ENCODE peak calls at places on chromosomes 6 and 20, in six cellular contexts. E is HCT116, X is GM12878, F is A549, A is K562, P is HepG2. T is an unnamed sample.

GRCh38 chr6:77034161-77034560 is 429.1 kb downstream of the HTR1B start:
- DNase-seq in X (no peak), A (no peak), P (no peak), E (no peak), F (no peak), T (peak)

GRCh38 chr6:118717106-118717505 is 65.7 kb upstream of the CEP85L start:
- DNase-seq in E (no peak), X (no peak), A (no peak), P (no peak), F (no peak), T (no peak)

GRCh38 chr6:31969712-31970603 is 2.0 kb downstream of the DXO start:
- DNase-seq in P (no peak), E (no peak), F (no peak), X (no peak), A (peak), T (no peak)

GRCh38 chr6:3905853-3906190 is 56.6 kb downstream of the FAM50B start:
- DNase-seq in E (no peak), X (no peak), F (no peak), P (peak), A (no peak), T (peak)

GRCh38 chr6:2055914-2056313 is 189.5 kb downstream of the GMDS start:
- DNase-seq in A (no peak), E (no peak), F (no peak), P (no peak), X (no peak), T (no peak)

GRCh38 chr20:33658510-33658909 is 3.6 kb upstream of the C20orf144 start:
- DNase-seq in P (no peak), E (no peak), A (no peak), X (no peak), F (no peak), T (no peak)

GRCh38 chr6:68718379-68719073 is 83.4 kb downstream of the ADGRB3 start:
- DNase-seq in E (no peak), X (no peak), F (no peak), P (no peak), A (no peak), T (no peak)

GRCh38 chr20:38075161-38075998 is 41.8 kb downstream of the RPRD1B start:
- DNase-seq in A (no peak), X (no peak), E (no peak), P (peak), F (no peak), T (no peak)

GRCh38 chr20:57660510-57661199 is 40.4 kb upstream of the ZBP1 start:
- DNase-seq in E (no peak), P (no peak), F (no peak), X (no peak), A (no peak), T (no peak)

GRCh38 chr20:9912858-9913434 is 74.1 kb upstream of the PAK5 start:
- DNase-seq in A (peak), F (peak), P (peak), E (peak), X (no peak), T (peak)

GRCh38 chr6:115287467-115287866 is 773.2 kb downstream of the FRK start:
- DNase-seq in E (no peak), F (no peak), X (no peak), P (no peak), A (no peak), T (peak)

GRCh38 chr20:2387180-2387577 is 6.5 kb downstream of the TGM6 start:
- DNase-seq in F (peak), E (peak), X (peak), A (peak), P (peak), T (peak)

GRCh38 chr20:57061058-57061900 is 205.2 kb downstream of the BMP7 start:
- DNase-seq in X (no peak), F (peak), E (no peak), P (no peak), A (peak), T (peak)

GRCh38 chr6:139373154-139373927 is 1.1 kb downstream of the CITED2 start:
- DNase-seq in A (peak), F (peak), E (no peak), P (peak), X (peak), T (peak)

GRCh38 chr6:138844203-138844602 is 48.3 kb downstream of the ECT2L start:
- DNase-seq in E (no peak), A (no peak), X (no peak), F (no peak), P (peak), T (peak)

GRCh38 chr6:168851460-168852103 is 402.1 kb downstream of the THBS2 start:
- DNase-seq in P (no peak), X (no peak), E (no peak), F (no peak), A (no peak), T (no peak)

GRCh38 chr20:37876863-37877262 is 26.1 kb upstream of the VSTM2L start:
- DNase-seq in E (no peak), A (no peak), X (no peak), P (no peak), F (no peak), T (no peak)

GRCh38 chr6:152089992-152090391 is 282.5 kb downstream of the ESR1 start:
- DNase-seq in A (no peak), E (no peak), F (no peak), P (no peak), X (no peak), T (no peak)

GRCh38 chr20:7897965-7898364 is 42.3 kb downstream of the HAO1 start:
- DNase-seq in E (no peak), P (no peak), F (no peak), X (no peak), A (no peak), T (no peak)

GRCh38 chr6:28726569-28727309 is 197.0 kb downstream of the TRIM27 start:
- DNase-seq in P (no peak), X (no peak), F (no peak), A (no peak), E (no peak), T (no peak)

GRCh38 chr6:106411643-106412200 is 51.2 kb downstream of the CRYBG1 start:
- DNase-seq in P (no peak), F (no peak), X (no peak), E (no peak), A (peak), T (peak)

GRCh38 chr6:54404791-54405190 is 96.5 kb downstream of the TINAG start:
- DNase-seq in F (no peak), P (no peak), X (no peak), A (no peak), E (no peak), T (no peak)

GRCh38 chr6:167491403-167492095 is 166.7 kb downstream of the TTLL2 start:
- DNase-seq in A (no peak), F (no peak), X (no peak), E (no peak), P (no peak), T (no peak)

GRCh38 chr6:163132050-163132750 is 282.3 kb upstream of the QKI start:
- DNase-seq in E (no peak), P (no peak), F (no peak), A (no peak), X (no peak), T (no peak)

GRCh38 chr20:9300534-9300933 is 213.9 kb upstream of the LAMP5 start:
- DNase-seq in E (no peak), F (no peak), P (peak), A (no peak), X (no peak), T (no peak)

GRCh38 chr6:35967059-35967769 is 46.3 kb upstream of the SRPK1 start:
- DNase-seq in E (no peak), A (no peak), X (no peak), P (peak), F (no peak), T (no peak)

GRCh38 chr6:83815631-83816030 is 37.5 kb upstream of the RIPPLY2 start:
- DNase-seq in E (no peak), X (no peak), A (no peak), P (no peak), F (no peak), T (no peak)

GRCh38 chr6:41430875-41431274 is 95.5 kb downstream of the NCR2 start:
- DNase-seq in A (no peak), F (no peak), E (peak), P (no peak), X (no peak), T (no peak)

GRCh38 chr6:24766685-24767462 is 7.9 kb upstream of the GMNN start:
- DNase-seq in E (no peak), F (peak), P (no peak), A (no peak), X (no peak), T (no peak)

GRCh38 chr6:167569879-167570278 is 245.0 kb downstream of the TTLL2 start:
- DNase-seq in F (no peak), X (no peak), E (no peak), A (no peak), P (no peak), T (no peak)

GRCh38 chr20:14553774-14554524 is 216.5 kb upstream of the FLRT3 start:
- DNase-seq in E (no peak), A (no peak), X (no peak), P (no peak), F (no peak), T (no peak)

GRCh38 chr6:24357336-24358218 is at the start of gene DCDC2:
- DNase-seq in X (no peak), P (peak), A (no peak), F (peak), E (no peak), T (peak)

DNA sequence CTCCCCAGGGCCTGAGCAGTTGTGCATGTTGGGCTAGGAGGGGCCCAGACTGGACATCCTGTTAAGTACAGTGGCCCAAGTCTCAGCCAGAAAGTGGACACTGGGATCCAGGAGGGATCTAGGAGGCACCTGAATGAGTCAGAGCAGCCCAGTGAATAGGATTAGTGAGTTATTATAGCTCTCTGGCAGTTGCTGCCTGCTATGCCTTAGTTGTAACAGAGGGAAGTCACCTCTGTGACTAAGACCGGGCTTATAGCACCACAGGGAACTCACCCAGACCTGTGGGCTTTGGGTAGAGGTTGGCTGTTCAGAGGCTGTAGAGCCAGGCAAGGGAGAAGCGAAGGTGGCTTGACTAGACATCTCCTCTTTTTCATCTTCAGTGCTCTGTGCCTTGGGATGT is 39.0 kb upstream of the AAR2 start:
- DNase-seq in P (no peak), A (no peak), X (no peak), E (no peak), F (no peak), T (no peak)
- TF ChIP-seq REST in P (no peak), A (no peak), X (no peak), E (no peak), F (no peak), T (no peak)

DNA sequence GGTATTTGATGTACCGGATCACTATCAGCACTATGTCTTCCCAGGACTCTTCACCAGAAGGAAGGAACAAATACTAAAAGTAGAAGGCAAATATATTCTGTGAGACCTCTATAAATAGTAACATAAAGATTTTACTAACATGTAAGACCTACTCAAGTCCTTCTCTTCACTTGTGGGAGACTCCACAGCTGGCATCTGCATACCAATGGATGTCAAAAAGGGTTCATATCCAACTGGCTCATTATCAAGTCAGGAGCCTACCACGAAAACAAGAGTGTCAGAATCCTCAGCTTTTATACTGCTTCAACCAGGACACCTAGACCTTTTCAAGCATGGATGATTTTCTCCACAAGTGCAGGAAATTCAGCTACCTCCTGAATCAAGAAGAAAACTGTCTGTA is 20.0 kb upstream of the MARCKS start:
- DNase-seq in E (no peak), F (no peak), A (no peak), X (no peak), P (no peak), T (no peak)
- TF ChIP-seq REST in E (no peak), F (no peak), A (no peak), X (no peak), P (no peak), T (no peak)

GRCh38 chr6:125512621-125513020 is 210.9 kb upstream of the HDDC2 start:
- DNase-seq in A (peak), X (no peak), P (peak), F (no peak), E (peak), T (peak)
- TF ChIP-seq REST in A (no peak), X (no peak), P (no peak), F (no peak), E (no peak), T (no peak)

GRCh38 chr6:11848252-11848651 is 69.6 kb upstream of the ADTRP start:
- DNase-seq in E (no peak), P (no peak), A (no peak), F (no peak), X (no peak), T (no peak)

GRCh38 chr6:11852061-11852619 is 73.5 kb upstream of the ADTRP start:
- DNase-seq in F (no peak), E (no peak), X (no peak), A (no peak), P (no peak), T (no peak)

GRCh38 chr6:11848852-11849731 is 70.5 kb upstream of the ADTRP start:
- DNase-seq in E (no peak), X (no peak), P (no peak), A (no peak), F (no peak), T (no peak)

GRCh38 chr6:11853678-11854417 is 75.2 kb upstream of the ADTRP start:
- DNase-seq in X (no peak), P (no peak), A (no peak), F (no peak), E (no peak), T (no peak)

DNA sequence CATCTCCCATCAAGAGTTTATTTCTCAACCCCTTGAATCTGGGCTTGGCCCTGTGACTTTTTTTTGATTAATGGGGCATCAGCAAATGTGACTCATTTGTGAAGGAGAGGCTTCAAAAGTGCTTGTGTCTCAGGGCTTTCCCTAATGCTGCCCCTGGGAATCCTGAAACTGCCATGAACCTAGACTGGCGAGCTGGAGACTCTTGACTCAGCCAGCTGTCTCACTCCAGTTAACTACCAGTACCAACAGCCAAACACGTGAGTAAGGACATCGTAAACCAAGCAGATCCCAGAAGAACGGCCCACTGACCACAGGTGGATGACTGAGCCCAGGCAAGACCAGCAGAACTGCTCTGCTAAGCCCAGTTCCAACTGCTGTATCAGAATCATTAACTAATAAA is 72.8 kb upstream of the ADTRP start:
- DNase-seq in X (no peak), P (no peak), F (no peak), A (no peak), E (no peak), T (no peak)
- TF ChIP-seq REST in X (no peak), P (no peak), F (no peak), A (no peak), E (no peak), T (no peak)

GRCh38 chr20:6468751-6469150 is 298.7 kb upstream of the BMP2 start:
- DNase-seq in E (no peak), F (no peak), P (no peak), A (no peak), X (no peak), T (no peak)

GRCh38 chr20:6469695-6470094 is 297.8 kb upstream of the BMP2 start:
- DNase-seq in E (no peak), P (no peak), A (no peak), F (no peak), X (no peak), T (no peak)

GRCh38 chr20:6471110-6471647 is 296.3 kb upstream of the BMP2 start:
- DNase-seq in X (no peak), P (no peak), A (no peak), E (no peak), F (no peak), T (no peak)

GRCh38 chr20:6473197-6473596 is 294.3 kb upstream of the BMP2 start:
- DNase-seq in A (no peak), X (no peak), P (no peak), E (no peak), F (no peak), T (no peak)
- TF ChIP-seq REST in A (no peak), X (no peak), P (no peak), E (no peak), F (no peak), T (no peak)

GRCh38 chr6:80440496-80441160 is 334.2 kb downstream of the BCKDHB start:
- DNase-seq in A (no peak), E (no peak), X (no peak), P (no peak), F (no peak), T (no peak)
- TF ChIP-seq REST in A (no peak), E (no peak), X (no peak), P (no peak), F (no peak), T (no peak)

GRCh38 chr6:10989587-10989986 is 54.5 kb downstream of the ELOVL2 start:
- DNase-seq in P (no peak), F (no peak), X (no peak), E (no peak), A (no peak), T (no peak)
- TF ChIP-seq REST in P (no peak), F (no peak), X (no peak), E (no peak), A (no peak), T (no peak)

GRCh38 chr6:30555428-30556005 is 772 bp downstream of the GNL1 start:
- DNase-seq in F (no peak), P (no peak), X (no peak), E (no peak), A (peak), T (peak)
- TF ChIP-seq REST in F (no peak), P (no peak), X (no peak), E (no peak), A (no peak), T (no peak)

GRCh38 chr6:166439366-166440091 is 56.8 kb upstream of the MPC1 start:
- DNase-seq in X (no peak), P (no peak), A (no peak), E (no peak), F (no peak), T (no peak)

GRCh38 chr6:166437661-166438060 is 54.9 kb upstream of the MPC1 start:
- DNase-seq in F (no peak), X (no peak), A (no peak), P (no peak), E (no peak), T (peak)

GRCh38 chr6:166440106-166440505 is 57.4 kb upstream of the MPC1 start:
- DNase-seq in P (no peak), A (no peak), F (no peak), E (no peak), X (no peak), T (no peak)

GRCh38 chr6:166436195-166437139 is 53.7 kb upstream of the MPC1 start:
- DNase-seq in F (no peak), E (no peak), P (no peak), X (no peak), A (no peak), T (no peak)

DNA sequence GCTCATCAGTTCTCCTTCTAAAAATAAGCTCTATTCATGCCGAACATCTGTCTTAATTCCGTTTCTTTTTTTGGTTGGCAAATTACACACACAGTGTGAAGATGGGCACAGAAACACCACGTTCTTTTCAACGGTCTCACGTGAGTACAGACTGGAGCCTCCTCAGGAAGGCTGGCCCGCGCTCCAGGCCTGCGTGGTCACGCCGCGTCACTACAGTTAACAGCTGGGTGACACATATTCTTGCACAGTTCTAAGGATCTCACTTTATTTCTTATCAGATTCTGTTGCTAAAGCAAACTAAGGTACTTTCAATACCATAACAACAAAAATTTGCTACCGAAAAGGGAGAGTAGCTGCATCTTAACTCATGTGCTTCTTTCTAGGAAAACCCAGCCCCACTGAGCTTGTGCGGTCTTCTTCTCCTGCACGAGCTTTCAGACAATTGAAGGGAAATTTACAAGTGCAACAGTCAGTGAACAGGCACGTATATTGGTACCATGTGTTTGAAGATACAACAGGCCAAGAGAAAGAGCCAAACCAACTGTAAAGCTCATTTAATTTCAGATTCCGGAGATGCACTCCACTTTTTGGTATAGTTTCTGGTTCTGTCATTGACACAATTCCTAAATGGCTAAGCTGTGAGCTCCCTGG is 55.6 kb upstream of the MPC1 start:
- DNase-seq in A (no peak), F (no peak), P (no peak), E (no peak), X (no peak), T (no peak)
- TF ChIP-seq REST in A (no peak), F (no peak), P (no peak), E (no peak), X (no peak), T (no peak)

GRCh38 chr20:63740070-63740500 is 509 bp downstream of the SLC2A4RG start:
- DNase-seq in E (no peak), A (peak), F (peak), X (no peak), P (no peak), T (peak)

GRCh38 chr20:63739129-63740069 is at the start of gene SLC2A4RG:
- DNase-seq in A (peak), E (no peak), P (peak), F (peak), X (no peak), T (peak)

GRCh38 chr20:63737940-63738686 is 1.5 kb upstream of the SLC2A4RG start:
- DNase-seq in P (peak), A (peak), E (no peak), F (no peak), X (no peak), T (peak)

GRCh38 chr20:63737690-63737939 is 1.2 kb downstream of the LIME1 start:
- DNase-seq in F (no peak), E (no peak), X (no peak), P (peak), A (no peak), T (peak)

GRCh38 chr20:63738687-63739128 is 868 bp upstream of the SLC2A4RG start:
- DNase-seq in F (no peak), E (no peak), A (peak), X (no peak), P (peak), T (peak)
- TF ChIP-seq REST in F (no peak), E (no peak), A (no peak), X (no peak), P (no peak), T (no peak)